ENCODE peak calls at places on chromosomes 6 and 20, in six cellular contexts. N is DMS153, I is NCI-H1417, M is nucleus accumbens, D is Panc1, S is EL. A is an unnamed sample.

GRCh38 chr6:22613695-22614094 is 44.3 kb downstream of the HDGFL1 start:
- DNase-seq in N (no peak), D (peak), M (no peak), S (peak), I (no peak), A (no peak)

GRCh38 chr6:146944077-146944476 is 260.1 kb upstream of the STXBP5 start:
- DNase-seq in N (no peak), I (no peak), M (no peak), S (no peak), D (no peak), A (no peak)

GRCh38 chr6:148128014-148128730 is 214.5 kb upstream of the SASH1 start:
- DNase-seq in N (no peak), M (no peak), S (no peak), I (no peak), D (no peak), A (no peak)

GRCh38 chr6:37083243-37084138 is 78.0 kb downstream of the FGD2 start:
- DNase-seq in D (no peak), M (no peak), I (peak), S (peak), N (peak), A (no peak)

GRCh38 chr6:154156135-154156948 is 117.3 kb downstream of the OPRM1 start:
- DNase-seq in D (peak), N (peak), I (peak), S (peak), M (no peak), A (peak)

GRCh38 chr20:33255005-33255404 is 19.2 kb downstream of the BPIFA1 start:
- DNase-seq in I (no peak), S (no peak), M (no peak), D (no peak), N (no peak), A (no peak)

GRCh38 chr20:42957014-42957694 is 232.6 kb downstream of the PTPRT start:
- DNase-seq in I (peak), M (no peak), S (no peak), N (no peak), D (no peak), A (no peak)

GRCh38 chr6:44512868-44513641 is 125.5 kb downstream of the CDC5L start:
- DNase-seq in I (peak), N (no peak), D (no peak), S (peak), M (no peak), A (peak)

GRCh38 chr6:17741507-17741906 is 34.8 kb upstream of the NUP153 start:
- DNase-seq in D (no peak), M (no peak), I (no peak), N (no peak), S (no peak), A (no peak)

A was measured in RKO.